ENCODE peak calls at places on chromosomes 4 and X, in six cellular contexts. W is endothelial cell of umbilical vein, T is left ventricle myocardium inferior, I is cardiac muscle cell, P is ovary, E is ascending aorta. U is an unnamed sample.
A peak's percentile ranks its signal among the peaks of the same experiment; 100 is the strongest.

GRCh38 chr4:110631582-110632505 is 9.0 kb upstream of the PITX2 start:
- DNase-seq in I (peak; percentile 91), T (peak; percentile 49), W (peak; percentile 76), P (no peak), E (no peak), U (peak; percentile 58)

GRCh38 chrX:148582353-148582752 is 81.9 kb downstream of the AFF2 start:
- DNase-seq in W (no peak), E (no peak), P (no peak), I (no peak), T (no peak), U (no peak)

GRCh38 chrX:45445745-45446412 is 245.2 kb upstream of the DIPK2B start:
- DNase-seq in E (no peak), P (no peak), T (no peak), W (peak; percentile 72), I (no peak), U (peak; percentile 88)

GRCh38 chr4:24551492-24552330 is 32.6 kb downstream of the DHX15 start:
- DNase-seq in E (no peak), T (no peak), I (no peak), W (peak; percentile 61), P (no peak), U (no peak)

GRCh38 chrX:106246511-106246910 is 78.4 kb downstream of the PWWP3B start:
- DNase-seq in P (no peak), W (no peak), T (no peak), E (no peak), I (no peak), U (peak; percentile 78)

GRCh38 chr4:105150511-105150910 is 3.8 kb downstream of the TET2 start:
- DNase-seq in E (no peak), P (no peak), W (no peak), T (no peak), I (no peak), U (no peak)

GRCh38 chr4:11628093-11628725 is 199.5 kb upstream of the HS3ST1 start:
- DNase-seq in P (no peak), W (no peak), E (no peak), T (no peak), I (no peak), U (peak; percentile 64)

GRCh38 chrX:134181261-134181660 is 55.7 kb upstream of the CCDC160 start:
- DNase-seq in T (no peak), I (no peak), E (no peak), P (no peak), W (no peak), U (no peak)

GRCh38 chr4:135917016-135917415 is 1615.3 kb downstream of the PCDH18 start:
- DNase-seq in I (no peak), W (no peak), T (no peak), E (no peak), P (no peak), U (no peak)

GRCh38 chr4:650951-651883 is 22.9 kb downstream of the ATP5ME start:
- DNase-seq in W (no peak), E (no peak), P (no peak), T (no peak), I (no peak), U (no peak)

GRCh38 chr4:22932326-22932725 is 239.6 kb downstream of the GBA3 start:
- DNase-seq in I (no peak), W (no peak), E (no peak), P (no peak), T (no peak), U (no peak)

GRCh38 chrX:21738145-21738949 is 19.6 kb downstream of the SMPX start:
- DNase-seq in E (no peak), T (no peak), P (no peak), I (peak; percentile 26), W (no peak), U (peak; percentile 20)

GRCh38 chr4:110916505-110916904 is 293.6 kb upstream of the PITX2 start:
- DNase-seq in T (no peak), E (no peak), W (no peak), P (no peak), I (no peak), U (no peak)

GRCh38 chr4:109411964-109412363 is 21.7 kb upstream of the SEC24B start:
- DNase-seq in I (peak; percentile 64), E (no peak), P (peak; percentile 17), W (peak; percentile 32), T (peak; percentile 68), U (no peak)

GRCh38 chr4:53321151-53321987 is 44.5 kb downstream of the SCFD2 start:
- DNase-seq in P (no peak), W (peak; percentile 94), T (no peak), E (no peak), I (no peak), U (peak; percentile 82)

GRCh38 chr4:108303488-108304177 is 134.9 kb upstream of the LEF1 start:
- DNase-seq in W (no peak), P (no peak), I (no peak), E (no peak), T (no peak), U (peak; percentile 64)

GRCh38 chr4:186335793-186336192 is 69.8 kb downstream of the F11 start:
- DNase-seq in W (no peak), P (no peak), E (no peak), T (no peak), I (no peak), U (no peak)

GRCh38 chr4:168787801-168788200 is 222.3 kb downstream of the CBR4 start:
- DNase-seq in I (no peak), P (no peak), W (no peak), T (no peak), E (no peak), U (no peak)

GRCh38 chrX:40266490-40267333 is 169.0 kb upstream of the BCOR start:
- DNase-seq in W (peak; percentile 45), P (peak; percentile 75), T (peak; percentile 68), E (no peak), I (peak; percentile 86), U (peak; percentile 12)

GRCh38 chr4:80306255-80306654 is 29.3 kb upstream of the CFAP299 start:
- DNase-seq in E (no peak), T (no peak), I (no peak), P (no peak), W (peak; percentile 6), U (peak; percentile 75)

GRCh38 chrX:28920141-28920540 is 332.9 kb downstream of the IL1RAPL1 start:
- DNase-seq in E (no peak), P (no peak), W (no peak), T (no peak), I (no peak), U (no peak)
- H3K4me3 ChIP-seq in E (no peak overlapping the region), P (no peak overlapping the region), W (no peak overlapping the region), T (no peak overlapping the region), I (no peak overlapping the region), U (no peak overlapping the region)

DNA sequence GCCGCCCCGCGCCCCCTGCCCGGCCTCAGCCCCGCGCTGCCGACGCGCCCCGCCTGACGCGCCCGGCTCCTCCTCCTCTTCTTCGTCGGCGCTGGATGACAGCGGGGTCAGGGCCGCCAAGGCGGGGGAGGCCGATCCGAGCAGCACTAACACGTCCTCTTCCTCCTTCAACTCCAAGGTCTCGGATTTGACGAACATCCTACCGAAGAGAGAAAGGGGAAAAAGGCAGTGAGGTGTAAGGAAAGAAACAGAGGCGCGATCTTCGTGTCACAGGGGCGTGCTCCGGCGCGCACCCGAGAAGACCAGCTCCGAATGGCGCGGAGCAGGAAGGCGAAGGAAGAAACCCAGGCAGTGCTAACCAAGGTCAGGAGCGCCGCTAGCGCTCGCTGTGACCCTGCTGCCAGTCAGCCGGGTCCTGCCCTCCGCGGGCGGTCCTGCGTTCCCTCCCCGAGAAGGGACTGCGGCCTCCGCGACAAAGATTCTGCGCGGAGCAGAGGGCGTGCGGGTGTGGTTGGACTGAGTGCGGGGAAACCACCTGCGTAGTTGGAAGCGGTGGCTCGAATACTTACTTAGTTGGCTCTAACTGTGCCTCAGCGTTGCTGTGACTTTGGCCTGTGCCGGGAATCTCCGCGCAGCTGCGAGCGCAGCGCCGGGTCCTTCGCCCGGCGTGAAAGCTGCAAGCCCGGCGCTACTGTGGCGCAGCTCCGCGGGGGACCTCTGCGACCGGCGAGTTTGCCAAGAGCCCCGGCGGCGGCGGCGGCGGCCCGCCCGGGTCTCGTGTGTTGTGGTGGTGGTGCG is 503 bp downstream of the NEUROG2 start:
- DNase-seq in W (peak; percentile 40), P (no peak), E (no peak), I (peak; percentile 65), T (no peak), U (no peak)
- H3K27me3 ChIP-seq in W (peaks cover 80% of the 10 kb centered on the region), P (peaks cover 3% of the 10 kb centered on the region), E (peaks cover 57% of the 10 kb centered on the region), I (peaks cover 100% of the 10 kb centered on the region), T (peaks cover 100% of the 10 kb centered on the region), U (peaks cover 77% of the 10 kb centered on the region)

DNA sequence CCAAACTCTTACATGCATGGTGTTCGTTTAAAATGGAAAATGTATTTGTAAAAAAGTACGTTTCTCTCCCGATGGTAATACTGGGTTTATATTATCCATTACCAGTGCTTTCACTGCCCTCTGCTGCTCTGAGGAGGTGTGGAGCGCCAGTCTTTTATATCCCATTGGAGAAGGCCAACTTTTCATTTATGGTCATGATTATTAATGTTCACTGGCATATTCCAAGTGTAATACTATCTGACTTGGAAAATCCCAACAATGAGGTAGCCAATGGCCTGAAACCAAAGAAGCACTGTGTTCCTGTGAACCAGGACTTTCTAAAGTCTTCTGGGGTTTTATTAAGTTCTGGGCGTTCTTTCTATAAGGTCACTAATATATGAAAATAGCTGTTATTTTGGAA is 80.7 kb downstream of the SYNPO2 start:
- DNase-seq in T (peak; percentile 51), P (peak; percentile 80), W (peak; percentile 72), E (no peak), I (peak; percentile 67), U (peak; percentile 59)
- TF ChIP-seq CTCF in T (peak; percentile 72), P (peak; percentile 86), W (peak; percentile 48), E (peak; percentile 71), I (peak; percentile 64), U (peak; percentile 43)

GRCh38 chrX:155262970-155263754 is 1.1 kb downstream of the RAB39B start:
- DNase-seq in I (no peak), E (no peak), W (no peak), T (no peak), P (no peak), U (no peak)
- H3K4me3 ChIP-seq in I (no peak overlapping the region), E (peak overlapping the region; percentile 14), W (no peak overlapping the region), T (no peak overlapping the region), P (no peak overlapping the region), U (no peak overlapping the region)

GRCh38 chrX:153600921-153601320 is 2.0 kb upstream of the CCNQ start:
- DNase-seq in E (no peak), W (no peak), T (no peak), P (no peak), I (no peak), U (no peak)
- H3K27me3 ChIP-seq in E (no peaks in the 10 kb centered on the region), W (no peaks in the 10 kb centered on the region), T (no peaks in the 10 kb centered on the region), P (no peaks in the 10 kb centered on the region), I (peaks cover 2% of the 10 kb centered on the region), U (no peaks in the 10 kb centered on the region)

DNA sequence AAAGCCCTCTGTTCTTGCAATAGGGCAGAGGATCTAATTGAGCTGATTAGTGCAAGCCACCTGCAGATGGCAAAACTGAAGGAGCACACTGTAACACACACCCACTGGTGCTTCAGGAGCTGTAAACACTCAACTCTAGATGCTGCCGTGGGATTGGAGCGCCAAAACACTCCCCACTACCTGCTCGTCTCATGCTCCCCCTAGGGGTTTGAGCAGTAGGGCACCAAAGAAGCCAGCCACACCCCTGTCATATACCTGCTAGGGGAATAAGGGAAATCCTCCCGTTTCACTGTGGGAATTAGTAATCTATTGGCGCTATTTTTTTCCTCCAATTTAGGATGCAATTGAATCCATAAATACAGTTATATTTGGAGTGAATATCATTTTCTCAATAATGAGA is 360.2 kb downstream of the GLUD2 start:
- DNase-seq in T (no peak), W (no peak), E (no peak), I (no peak), P (no peak), U (no peak)
- TF ChIP-seq CTCF in T (no peak), W (no peak), E (no peak), I (no peak), P (no peak), U (no peak)

U was measured in bronchial epithelial cell.